ENCODE peak calls at places on chromosomes 11 and 22, in four cellular contexts. E, T, B and S are unnamed samples.
A peak's percentile ranks its signal among the peaks of the same experiment; 100 is the strongest.

GRCh38 chr11:120601566-120601965 is 90.0 kb downstream of the GRIK4 start:
- DNase-seq in B (no peak), E (no peak), T (peak; percentile 48), S (no peak)

GRCh38 chr11:133047036-133047800 is 485.1 kb downstream of the OPCML start:
- DNase-seq in E (no peak), B (no peak), T (peak; percentile 67), S (no peak)

GRCh38 chr11:11843233-11843632 is 1.5 kb downstream of the USP47 start:
- DNase-seq in B (no peak), E (no peak), T (peak; percentile 91), S (no peak)

GRCh38 chr11:126857860-126858808 is 142.4 kb downstream of the KIRREL3 start:
- DNase-seq in T (peak; percentile 56), E (peak; percentile 66), B (no peak), S (no peak)

GRCh38 chr11:14012836-14013235 is 50.3 kb downstream of the SPON1 start:
- DNase-seq in T (peak; percentile 68), B (no peak), E (no peak), S (no peak)

GRCh38 chr22:42001127-42001526 is 2.5 kb downstream of the WBP2NL start:
- DNase-seq in E (no peak), T (peak; percentile 20), B (no peak), S (no peak)

GRCh38 chr11:37449146-37449545 is 851.1 kb upstream of the RAG2 start:
- DNase-seq in B (no peak), E (no peak), T (peak; percentile 31), S (no peak)

GRCh38 chr11:78646564-78647185 is 72.0 kb upstream of the NARS2 start:
- DNase-seq in B (peak; percentile 54), E (peak; percentile 72), T (peak; percentile 37), S (no peak)

GRCh38 chr11:94747136-94748110 is 20.7 kb upstream of the AMOTL1 start:
- DNase-seq in T (peak; percentile 81), E (no peak), B (no peak), S (no peak)

GRCh38 chr11:73506038-73506437 is 91.9 kb downstream of the FAM168A start:
- DNase-seq in T (no peak), E (no peak), B (no peak), S (no peak)

DNA sequence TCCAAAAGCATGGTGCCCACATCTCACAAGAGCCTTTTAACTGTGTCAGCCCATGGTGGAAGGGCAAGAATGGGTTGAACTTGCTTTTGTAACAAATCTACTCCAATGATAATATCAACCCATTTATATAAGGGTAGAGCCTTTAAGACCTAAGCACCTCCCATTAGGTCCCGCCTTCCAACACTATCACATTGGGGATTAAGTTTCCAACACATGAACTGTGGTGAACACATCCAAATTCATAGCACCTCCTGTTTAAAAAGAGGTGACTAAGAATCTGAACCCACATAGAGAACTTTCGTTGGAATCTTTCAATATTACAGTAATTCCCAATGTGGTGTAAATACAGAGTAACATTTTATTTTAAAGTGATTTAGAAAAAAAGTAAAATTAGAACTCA is 9.2 kb upstream of the CNTF start:
- DNase-seq in T (no peak), E (no peak), B (no peak), S (no peak)
- H3K4me3 ChIP-seq in T (no peak overlapping the region), E (no peak overlapping the region), B (no peak overlapping the region), S (no peak overlapping the region)

DNA sequence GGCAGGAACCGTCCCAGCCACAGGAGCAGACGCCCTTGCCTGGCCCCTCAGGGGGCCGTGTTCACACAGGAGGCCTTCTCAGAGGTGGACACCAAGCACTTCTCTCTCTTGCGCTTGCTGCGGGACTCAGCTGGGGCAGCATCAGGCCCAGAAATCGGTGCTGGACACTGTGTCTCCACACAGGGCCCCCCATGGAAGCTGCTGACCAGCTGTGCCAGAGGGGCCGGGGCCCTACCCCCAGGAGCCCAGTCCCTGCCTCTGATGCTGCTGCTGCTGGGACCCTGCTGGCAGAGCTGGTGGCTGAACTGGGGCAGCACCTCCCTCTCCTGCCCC is 4.0 kb downstream of the PLXNB2 start:
- DNase-seq in B (no peak), E (no peak), T (no peak), S (no peak)
- H3K27ac ChIP-seq in B (no peak overlapping the region), E (peak overlapping the region; percentile 84), T (peak overlapping the region; percentile 89), S (peak overlapping the region; percentile 40)

GRCh38 chr11:65788801-65789200 is 1.9 kb downstream of the OVOL1 start:
- DNase-seq in B (no peak), T (no peak), E (no peak), S (no peak)
- H3K4me3 ChIP-seq in B (no peak overlapping the region), T (no peak overlapping the region), E (no peak overlapping the region), S (no peak overlapping the region)

DNA sequence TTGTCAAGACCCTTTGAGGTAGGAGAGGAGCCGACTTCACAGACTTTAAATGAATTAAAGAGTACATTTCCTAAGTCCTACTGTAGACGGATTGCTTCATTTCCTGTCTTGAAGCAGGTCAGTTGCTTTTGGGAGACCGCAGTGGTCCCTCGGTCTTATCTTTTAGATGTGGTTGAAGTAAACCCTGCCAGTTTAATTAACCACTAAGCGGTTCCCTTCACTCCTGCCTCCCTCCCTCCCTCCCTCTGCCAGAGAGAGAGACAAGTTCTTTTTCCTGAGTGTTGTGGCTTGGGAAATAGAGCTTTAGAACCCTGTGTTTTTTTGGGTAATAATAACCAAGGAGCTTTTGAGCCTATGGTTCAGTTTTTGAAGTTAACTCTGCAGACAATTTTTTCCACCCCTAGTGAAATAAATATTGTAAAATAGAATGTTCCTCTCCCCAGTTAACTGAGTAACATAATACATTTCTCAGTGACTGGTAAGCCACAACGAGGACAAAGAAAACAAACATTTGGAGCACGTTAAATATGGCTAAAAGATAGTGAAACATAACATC is 147.5 kb downstream of the LDLRAD3 start:
- DNase-seq in E (no peak), B (no peak), T (no peak), S (no peak)
- H3K27ac ChIP-seq in E (no peak overlapping the region), B (no peak overlapping the region), T (no peak overlapping the region), S (no peak overlapping the region)

GRCh38 chr11:33259869-33260268 is 2.7 kb downstream of the HIPK3 start:
- DNase-seq in B (no peak), E (no peak), T (peak; percentile 52), S (no peak)
- H3K4me3 ChIP-seq in B (peak overlapping the region; percentile 9), E (peak overlapping the region; percentile 77), T (peak overlapping the region; percentile 89), S (peak overlapping the region; percentile 89)